ENCODE peak calls at places on chromosome X, in six cellular contexts. K, G, E, I, S and M are unnamed samples.

GRCh38 chrX:120144178-120144844 is 14.1 kb upstream of the RHOXF2 start:
- DNase-seq in K (no peak), G (no peak), E (no peak), I (no peak), S (no peak), M (no peak)

GRCh38 chrX:132501606-132502005 is 12.8 kb upstream of the MBNL3 start:
- DNase-seq in K (no peak), G (no peak), E (no peak), I (no peak), S (no peak), M (no peak)

GRCh38 chrX:69079278-69079677 is 86.0 kb downstream of the PJA1 start:
- DNase-seq in K (no peak), G (no peak), E (no peak), I (no peak), S (no peak), M (no peak)

GRCh38 chrX:40402771-40403533 is 177.8 kb upstream of the ATP6AP2 start:
- DNase-seq in K (no peak), G (no peak), E (no peak), I (peak; percentile 6), S (no peak), M (no peak)

GRCh38 chrX:9351112-9351511 is 113.7 kb upstream of the TBL1X start:
- DNase-seq in K (no peak), G (no peak), E (no peak), I (no peak), S (no peak), M (no peak)

GRCh38 chrX:51487960-51488267 is 8.5 kb downstream of the NUDT11 start:
- DNase-seq in K (no peak), G (no peak), E (no peak), I (no peak), S (no peak), M (no peak)

GRCh38 chrX:123967497-123967896 is 6.0 kb downstream of the STAG2 start:
- DNase-seq in K (no peak), G (no peak), E (no peak), I (no peak), S (no peak), M (no peak)

GRCh38 chrX:9153299-9153698 is 119.4 kb upstream of the FAM9B start:
- DNase-seq in K (no peak), G (no peak), E (no peak), I (no peak), S (no peak), M (no peak)

GRCh38 chrX:154321624-154322023 is 26.0 kb downstream of the TKTL1 start:
- DNase-seq in K (no peak), G (no peak), E (no peak), I (no peak), S (no peak), M (peak; percentile 37)

GRCh38 chrX:5399403-5399802 is 829.3 kb downstream of the NLGN4X start:
- DNase-seq in K (no peak), G (no peak), E (no peak), I (no peak), S (no peak), M (no peak)

GRCh38 chrX:9285342-9285771 is 179.5 kb upstream of the TBL1X start:
- DNase-seq in K (no peak), G (peak; percentile 49), E (no peak), I (no peak), S (peak; percentile 47), M (no peak)

GRCh38 chrX:47607091-47607490 is 12.6 kb downstream of the SYN1 start:
- DNase-seq in K (no peak), G (no peak), E (no peak), I (no peak), S (no peak), M (no peak)

GRCh38 chrX:130081421-130082045 is 28.8 kb downstream of the ELF4 start:
- DNase-seq in K (no peak), G (no peak), E (no peak), I (no peak), S (no peak), M (no peak)

GRCh38 chrX:4253092-4253491 is 539.6 kb upstream of the PRKX start:
- DNase-seq in K (no peak), G (no peak), E (no peak), I (no peak), S (no peak), M (no peak)

GRCh38 chrX:103520391-103520790 is 1.1 kb upstream of the RAB40A start:
- DNase-seq in K (no peak), G (no peak), E (no peak), I (no peak), S (no peak), M (no peak)

GRCh38 chrX:43703211-43703791 is 47.2 kb downstream of the MAOA start:
- DNase-seq in K (no peak), G (no peak), E (no peak), I (no peak), S (no peak), M (no peak)